ENCODE peak calls at places on chromosomes 6 and 20, in eight cellular contexts. L, U, R, F, B, I, T and N are unnamed samples.
A peak's percentile ranks its signal among the peaks of the same experiment; 100 is the strongest.

GRCh38 chr20:4008026-4008413 is 7.3 kb downstream of the RNF24 start:
- DNase-seq in F (no peak), R (no peak), T (no peak), I (no peak), U (no peak), L (no peak), B (no peak), N (no peak)

GRCh38 chr6:2891768-2892170 is 11.3 kb downstream of the SERPINB9 start:
- DNase-seq in I (no peak), R (no peak), B (no peak), F (no peak), L (peak; percentile 67), T (peak; percentile 53), U (no peak), N (no peak)

GRCh38 chr6:15510536-15511247 is 152.1 kb downstream of the DTNBP1 start:
- DNase-seq in F (no peak), U (no peak), B (no peak), R (peak; percentile 89), T (no peak), I (no peak), L (no peak), N (no peak)

GRCh38 chr6:6931047-6932025 is 176.4 kb upstream of the RREB1 start:
- DNase-seq in B (no peak), T (no peak), I (no peak), U (no peak), L (no peak), F (no peak), R (no peak), N (no peak)

GRCh38 chr6:72699142-72699541 is 77.3 kb downstream of the KCNQ5 start:
- DNase-seq in T (no peak), L (no peak), B (no peak), R (no peak), I (no peak), F (no peak), U (no peak), N (no peak)

GRCh38 chr20:50029697-50030428 is 47.1 kb downstream of the SNAI1 start:
- DNase-seq in R (peak; percentile 99), I (no peak), T (peak; percentile 87), B (no peak), L (no peak), F (peak; percentile 88), U (peak; percentile 65), N (no peak)

GRCh38 chr20:49916146-49917002 is 1.0 kb upstream of the SPATA2 start:
- DNase-seq in L (peak; percentile 64), F (peak; percentile 60), U (peak; percentile 84), R (peak; percentile 77), T (no peak), B (peak; percentile 11), I (no peak), N (no peak)

GRCh38 chr6:145069966-145070365 is 665.4 kb downstream of the EPM2A start:
- DNase-seq in F (no peak), R (peak; percentile 29), I (no peak), B (no peak), T (no peak), L (no peak), U (no peak), N (no peak)

GRCh38 chr6:73129653-73130443 is 95.4 kb downstream of the KHDC1L start:
- DNase-seq in R (peak; percentile 63), I (peak; percentile 74), T (peak; percentile 14), L (peak; percentile 42), B (peak; percentile 69), F (peak; percentile 47), U (peak; percentile 72), N (peak; percentile 28)

GRCh38 chr6:16819752-16820151 is 58.5 kb upstream of the ATXN1 start:
- DNase-seq in R (no peak), T (no peak), B (no peak), F (no peak), L (no peak), I (no peak), U (no peak), N (no peak)

GRCh38 chr6:157721431-157722229 is 101.4 kb upstream of the SNX9 start:
- DNase-seq in F (no peak), L (no peak), U (no peak), B (no peak), R (no peak), T (no peak), I (no peak), N (no peak)

GRCh38 chr6:118320652-118321051 is 227.4 kb upstream of the PLN start:
- DNase-seq in T (no peak), I (no peak), F (no peak), U (no peak), R (no peak), B (peak; percentile 41), L (no peak), N (no peak)